ENCODE peak calls at places on chromosomes 7 and 10, in six cellular contexts. L, W, A, B, S and E are unnamed samples.
A peak's percentile ranks its signal among the peaks of the same experiment; 100 is the strongest.

GRCh38 chr7:38413784-38414183 is 140.3 kb upstream of the TARP start:
- DNase-seq in L (no peak), W (no peak), A (no peak), B (no peak), S (no peak), E (no peak)

GRCh38 chr7:44068054-44068453 is 2.7 kb upstream of the PGAM2 start:
- DNase-seq in L (no peak), W (no peak), A (no peak), B (no peak), S (no peak), E (no peak)

GRCh38 chr10:49080965-49081364 is 34.4 kb downstream of the VSTM4 start:
- DNase-seq in L (no peak), W (no peak), A (no peak), B (no peak), S (no peak), E (no peak)

GRCh38 chr10:15877836-15878576 is 17.7 kb upstream of the MINDY3 start:
- DNase-seq in L (no peak), W (no peak), A (no peak), B (peak; percentile 54), S (no peak), E (no peak)

GRCh38 chr7:13017881-13018280 is 330.4 kb downstream of the ARL4A start:
- DNase-seq in L (no peak), W (no peak), A (no peak), B (no peak), S (no peak), E (peak; percentile 47)

GRCh38 chr10:33880291-33880690 is 545.8 kb upstream of the NRP1 start:
- DNase-seq in L (peak; percentile 59), W (no peak), A (no peak), B (no peak), S (no peak), E (peak; percentile 55)

GRCh38 chr7:47610506-47611044 is 28.7 kb upstream of the TNS3 start:
- DNase-seq in L (peak; percentile 84), W (no peak), A (no peak), B (no peak), S (no peak), E (no peak)

GRCh38 chr10:70896551-70896950 is 8.2 kb upstream of the PCBD1 start:
- DNase-seq in L (no peak), W (no peak), A (no peak), B (no peak), S (no peak), E (no peak)

GRCh38 chr10:43076876-43077420 is at the start of gene RET:
- DNase-seq in L (no peak), W (peak; percentile 18), A (peak; percentile 18), B (peak; percentile 75), S (no peak), E (peak; percentile 3)

GRCh38 chr10:28331821-28332220 is 29.0 kb upstream of the MPP7 start:
- DNase-seq in L (peak; percentile 2), W (no peak), A (no peak), B (no peak), S (no peak), E (peak; percentile 81)

GRCh38 chr10:11005626-11006427 is 11.8 kb upstream of the CELF2 start:
- DNase-seq in L (no peak), W (no peak), A (no peak), B (no peak), S (no peak), E (no peak)

GRCh38 chr7:127390817-127391590 is 1.5 kb downstream of the ZNF800 start:
- DNase-seq in L (no peak), W (no peak), A (peak; percentile 17), B (no peak), S (no peak), E (no peak)

GRCh38 chr7:37592366-37592765 is 91.2 kb upstream of the GPR141 start:
- DNase-seq in L (no peak), W (no peak), A (peak; percentile 8), B (no peak), S (no peak), E (peak; percentile 26)

GRCh38 chr10:79149345-79149661 is 80.5 kb downstream of the ZMIZ1 start:
- DNase-seq in L (no peak), W (no peak), A (no peak), B (no peak), S (no peak), E (no peak)
- H3K4me3 ChIP-seq in L (no peak overlapping the region), W (no peak overlapping the region), A (no peak overlapping the region), B (no peak overlapping the region), S (no peak overlapping the region), E (no peak overlapping the region)

DNA sequence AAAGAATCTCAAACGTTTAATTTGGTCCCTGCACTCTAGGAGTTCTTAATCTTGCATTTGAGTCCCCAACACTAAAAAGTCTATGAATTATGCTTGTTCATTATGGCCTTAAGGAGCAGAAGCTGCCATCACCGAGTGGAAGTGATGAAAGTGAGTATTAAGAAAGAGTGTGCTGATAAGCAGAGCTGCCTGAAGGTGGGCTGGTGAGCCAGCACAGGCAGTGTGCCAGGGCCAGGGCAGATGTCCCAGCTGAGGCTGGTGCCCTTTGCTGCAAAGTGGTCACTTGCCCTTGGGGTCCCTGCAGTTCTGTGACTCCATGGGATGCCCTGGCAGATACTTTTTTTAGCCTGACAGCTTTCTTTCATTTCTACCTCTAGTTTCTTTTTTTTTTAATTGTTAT is 73.0 kb upstream of the LOXL4 start:
- DNase-seq in L (peak; percentile 49), W (peak; percentile 31), A (no peak), B (no peak), S (no peak), E (peak; percentile 52)
- TF ChIP-seq CTCF in L (no peak), W (no peak), A (no peak), B (no peak), S (no peak), E (no peak)

GRCh38 chr10:30637881-30638467 is 8.4 kb upstream of the LYZL2 start:
- DNase-seq in L (peak; percentile 82), W (no peak), A (no peak), B (no peak), S (no peak), E (peak; percentile 93)
- H3K27me3 ChIP-seq in L (no peaks in the 10 kb centered on the region), W (no peaks in the 10 kb centered on the region), A (no peaks in the 10 kb centered on the region), B (no peaks in the 10 kb centered on the region), S (no peaks in the 10 kb centered on the region), E (peaks cover 2% of the 10 kb centered on the region)

GRCh38 chr7:2710256-2710655 is 22.3 kb downstream of the AMZ1 start:
- DNase-seq in L (no peak), W (no peak), A (peak; percentile 82), B (no peak), S (no peak), E (no peak)
- H3K4me3 ChIP-seq in L (no peak overlapping the region), W (no peak overlapping the region), A (peak overlapping the region; percentile 63), B (no peak overlapping the region), S (no peak overlapping the region), E (no peak overlapping the region)

GRCh38 chr10:125030567-125031197 is 88.8 kb downstream of the ZRANB1 start:
- DNase-seq in L (no peak), W (no peak), A (no peak), B (no peak), S (no peak), E (no peak)
- TF ChIP-seq CTCF in L (no peak), W (no peak), A (no peak), B (no peak), S (no peak), E (no peak)